ENCODE peak calls at places on chromosome 19, in eight cellular contexts. N is brain microvascular endothelial cell, G is endothelial cell, J is lower leg skin, B is MCF 10A, W is astrocyte of the cerebellum, Z is psoas muscle, E is tibial nerve. H is an unnamed sample.

GRCh38 chr19:57914517-57914916 is 1.9 kb downstream of the ZNF417 start:
- DNase-seq in N (no peak), G (no peak), J (no peak), B (no peak), W (no peak), Z (no peak), E (no peak), H (no peak)

GRCh38 chr19:3575260-3575741 is 2.6 kb downstream of the HMG20B start:
- DNase-seq in N (peak), G (peak), J (no peak), B (peak), W (no peak), Z (no peak), E (no peak), H (no peak)

GRCh38 chr19:719081-719512 is 10.4 kb downstream of the PALM start:
- DNase-seq in N (no peak), G (no peak), J (peak), B (no peak), W (no peak), Z (peak), E (peak), H (no peak)

GRCh38 chr19:47423203-47423882 is 4.0 kb upstream of the MEIS3 start:
- DNase-seq in N (no peak), G (no peak), J (no peak), B (no peak), W (no peak), Z (no peak), E (no peak), H (no peak)

GRCh38 chr19:56144396-56144795 is 3.3 kb downstream of the ZNF444 start:
- DNase-seq in N (no peak), G (no peak), J (no peak), B (no peak), W (no peak), Z (no peak), E (no peak), H (no peak)

GRCh38 chr19:49512970-49513745 is 697 bp downstream of the FCGRT start:
- DNase-seq in N (no peak), G (peak), J (peak), B (no peak), W (no peak), Z (peak), E (peak), H (no peak)

GRCh38 chr19:52034051-52034728 is 6.0 kb upstream of the ZNF614 start:
- DNase-seq in N (no peak), G (no peak), J (no peak), B (peak), W (no peak), Z (no peak), E (no peak), H (no peak)

GRCh38 chr19:55638864-55639359 is 1.9 kb upstream of the ZNF580 start:
- DNase-seq in N (no peak), G (peak), J (no peak), B (peak), W (no peak), Z (peak), E (no peak), H (no peak)

DNA sequence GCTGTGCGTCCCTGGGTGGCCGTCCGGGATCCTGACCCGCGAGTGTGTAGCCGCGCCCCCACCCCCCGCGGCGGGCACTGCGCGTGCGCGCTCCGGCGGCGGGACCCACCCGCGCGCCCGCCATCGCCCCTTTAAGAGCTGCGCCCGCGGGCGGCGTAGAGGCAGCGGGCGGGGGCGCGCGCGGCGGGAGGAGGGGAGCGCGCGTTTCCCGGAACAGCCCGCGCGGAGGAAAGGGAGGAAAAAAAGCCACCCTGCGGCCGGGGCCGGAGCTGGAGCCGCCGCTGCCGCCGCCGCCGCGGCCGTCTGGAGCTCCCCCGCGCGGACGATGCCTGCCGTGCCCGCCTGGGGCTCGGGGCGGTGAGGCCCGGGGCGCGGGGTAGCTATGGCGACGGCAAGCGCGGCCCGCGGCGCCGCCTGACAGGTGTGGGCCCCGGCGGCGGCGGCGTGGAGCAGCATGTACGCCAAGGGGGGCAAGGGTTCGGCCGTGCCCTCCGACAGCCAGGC is at the start of gene SSBP4:
- DNase-seq in N (peak), G (peak), J (no peak), B (peak), W (no peak), Z (peak), E (no peak), H (no peak)
- TF ChIP-seq CTCF in N (peak), G (peak), J (no peak), B (peak), W (no peak), Z (peak), E (peak), H (peak)

GRCh38 chr19:31325342-31325741 is 23.9 kb downstream of the TSHZ3 start:
- DNase-seq in N (no peak), G (no peak), J (no peak), B (no peak), W (no peak), Z (no peak), E (no peak), H (no peak)
- TF ChIP-seq CTCF in N (no peak), G (no peak), J (no peak), B (no peak), W (no peak), Z (no peak), E (no peak), H (no peak)

DNA sequence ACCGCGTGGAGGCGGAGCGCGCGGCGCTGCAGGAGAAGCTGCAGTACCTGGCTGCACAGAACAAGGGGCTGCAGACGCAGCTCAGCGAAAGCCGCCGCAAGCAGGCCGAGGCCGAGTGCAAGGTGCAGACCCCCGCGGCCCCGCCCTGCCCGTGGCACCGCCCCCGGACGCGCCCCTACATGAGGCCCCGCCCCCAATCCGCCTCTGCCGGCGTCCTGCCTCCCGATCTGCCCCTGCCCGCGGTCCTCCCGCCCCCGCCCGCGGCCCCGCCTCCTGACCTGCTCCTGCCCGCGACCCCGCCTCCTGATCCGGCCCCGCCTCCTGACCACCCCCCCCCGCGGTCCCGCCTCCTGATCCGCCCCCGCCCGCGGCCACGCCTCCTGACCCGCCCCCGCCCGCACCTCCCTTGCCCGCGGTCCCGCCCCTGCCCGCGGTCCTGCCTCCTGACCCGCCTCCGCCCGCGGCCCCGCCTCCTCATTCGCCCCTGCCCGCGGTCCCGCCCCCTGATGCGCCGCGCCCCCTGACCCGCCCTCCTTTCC is 11.7 kb downstream of the PRR36 start:
- DNase-seq in N (peak), G (peak), J (no peak), B (no peak), W (peak), Z (peak), E (no peak), H (no peak)
- TF ChIP-seq CTCF in N (no peak), G (no peak), J (no peak), B (no peak), W (no peak), Z (no peak), E (no peak), H (no peak)

DNA sequence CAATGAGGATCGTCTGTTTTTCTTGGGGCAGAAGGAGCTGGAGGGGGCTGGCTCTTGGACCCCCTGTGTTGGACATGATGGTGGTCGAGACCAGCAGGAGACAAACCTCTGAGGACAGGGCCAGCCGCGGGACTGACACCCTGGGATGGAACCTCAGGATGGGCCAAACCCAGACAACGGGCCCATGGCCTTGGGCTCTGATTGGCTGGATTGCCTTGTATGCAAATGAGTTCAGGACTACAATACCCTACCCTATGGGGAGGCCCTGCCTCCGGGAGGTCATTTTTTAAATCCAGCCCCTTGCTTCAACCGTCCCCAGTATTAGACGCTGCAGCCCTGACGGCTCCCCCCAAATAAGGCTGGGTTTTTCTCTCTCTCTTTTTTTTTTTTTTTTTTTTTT is 22.0 kb downstream of the SLC5A5 start:
- DNase-seq in N (no peak), G (no peak), J (no peak), B (no peak), W (no peak), Z (no peak), E (no peak), H (no peak)
- TF ChIP-seq CTCF in N (no peak), G (no peak), J (no peak), B (no peak), W (no peak), Z (no peak), E (no peak), H (no peak)